ENCODE peak calls at places on chromosomes 11 and 22, in eight cellular contexts. One of them, this sample, is unnamed.

GRCh38 chr22:41621911-41622179 is 750 bp downstream of the XRCC6 start:
- DNase-seq in tibial artery: no peak
- DNase-seq in spleen: no peak
- DNase-seq in fibroblast of lung: no peak
- DNase-seq in right lobe of liver: no peak
- DNase-seq in CD4-positive, alpha-beta T cell: no peak
- DNase-seq in brain microvascular endothelial cell: no peak
- DNase-seq in stomach: no peak
- DNase-seq in this sample: no peak

GRCh38 chr11:116217006-116217405 is 555.8 kb downstream of the BUD13 start:
- DNase-seq in tibial artery: no peak
- DNase-seq in spleen: no peak
- DNase-seq in fibroblast of lung: peak
- DNase-seq in right lobe of liver: peak
- DNase-seq in CD4-positive, alpha-beta T cell: no peak
- DNase-seq in brain microvascular endothelial cell: peak
- DNase-seq in stomach: no peak
- DNase-seq in this sample: no peak

GRCh38 chr11:15671216-15671615 is 556.5 kb downstream of the INSC start:
- DNase-seq in tibial artery: no peak
- DNase-seq in spleen: no peak
- DNase-seq in fibroblast of lung: no peak
- DNase-seq in right lobe of liver: no peak
- DNase-seq in CD4-positive, alpha-beta T cell: no peak
- DNase-seq in brain microvascular endothelial cell: no peak
- DNase-seq in stomach: no peak
- DNase-seq in this sample: no peak

GRCh38 chr11:26287067-26287518 is 44.8 kb upstream of the ANO3 start:
- DNase-seq in tibial artery: no peak
- DNase-seq in spleen: no peak
- DNase-seq in fibroblast of lung: peak
- DNase-seq in right lobe of liver: no peak
- DNase-seq in CD4-positive, alpha-beta T cell: no peak
- DNase-seq in brain microvascular endothelial cell: peak
- DNase-seq in stomach: no peak
- DNase-seq in this sample: peak

GRCh38 chr22:45997077-45997774 is 20.3 kb upstream of the WNT7B start:
- DNase-seq in tibial artery: peak
- DNase-seq in spleen: peak
- DNase-seq in fibroblast of lung: peak
- DNase-seq in right lobe of liver: peak
- DNase-seq in CD4-positive, alpha-beta T cell: no peak
- DNase-seq in brain microvascular endothelial cell: peak
- DNase-seq in stomach: peak
- DNase-seq in this sample: peak

GRCh38 chr22:46923394-46923793 is 160.9 kb downstream of the TBC1D22A start:
- DNase-seq in tibial artery: no peak
- DNase-seq in spleen: no peak
- DNase-seq in fibroblast of lung: no peak
- DNase-seq in right lobe of liver: no peak
- DNase-seq in CD4-positive, alpha-beta T cell: no peak
- DNase-seq in brain microvascular endothelial cell: no peak
- DNase-seq in stomach: no peak
- DNase-seq in this sample: no peak

GRCh38 chr11:78138281-78138680 is 1.1 kb downstream of the ALG8 start:
- DNase-seq in tibial artery: no peak
- DNase-seq in spleen: no peak
- DNase-seq in fibroblast of lung: no peak
- DNase-seq in right lobe of liver: no peak
- DNase-seq in CD4-positive, alpha-beta T cell: no peak
- DNase-seq in brain microvascular endothelial cell: no peak
- DNase-seq in stomach: no peak
- DNase-seq in this sample: peak

GRCh38 chr11:126415669-126416420 is 60.4 kb downstream of the ST3GAL4 start:
- DNase-seq in tibial artery: peak
- DNase-seq in spleen: no peak
- DNase-seq in fibroblast of lung: no peak
- DNase-seq in right lobe of liver: no peak
- DNase-seq in CD4-positive, alpha-beta T cell: no peak
- DNase-seq in brain microvascular endothelial cell: no peak
- DNase-seq in stomach: peak
- DNase-seq in this sample: no peak

GRCh38 chr11:47950396-47950795 is 30.0 kb upstream of the PTPRJ start:
- DNase-seq in tibial artery: no peak
- DNase-seq in spleen: peak
- DNase-seq in fibroblast of lung: peak
- DNase-seq in right lobe of liver: no peak
- DNase-seq in CD4-positive, alpha-beta T cell: peak
- DNase-seq in brain microvascular endothelial cell: no peak
- DNase-seq in stomach: no peak
- DNase-seq in this sample: no peak

GRCh38 chr11:113341388-113342165 is 27.2 kb downstream of the TTC12 start:
- DNase-seq in tibial artery: no peak
- DNase-seq in spleen: no peak
- DNase-seq in fibroblast of lung: no peak
- DNase-seq in right lobe of liver: no peak
- DNase-seq in CD4-positive, alpha-beta T cell: no peak
- DNase-seq in brain microvascular endothelial cell: no peak
- DNase-seq in stomach: no peak
- DNase-seq in this sample: no peak

GRCh38 chr11:47233989-47234668 is 14.5 kb downstream of the ACP2 start:
- DNase-seq in tibial artery: no peak
- DNase-seq in spleen: no peak
- DNase-seq in fibroblast of lung: peak
- DNase-seq in right lobe of liver: no peak
- DNase-seq in CD4-positive, alpha-beta T cell: peak
- DNase-seq in brain microvascular endothelial cell: peak
- DNase-seq in stomach: no peak
- DNase-seq in this sample: no peak

GRCh38 chr11:119479685-119480275 is 56.8 kb upstream of the THY1 start:
- DNase-seq in tibial artery: peak
- DNase-seq in spleen: no peak
- DNase-seq in fibroblast of lung: peak
- DNase-seq in right lobe of liver: no peak
- DNase-seq in CD4-positive, alpha-beta T cell: no peak
- DNase-seq in brain microvascular endothelial cell: peak
- DNase-seq in stomach: no peak
- DNase-seq in this sample: no peak

GRCh38 chr11:70740475-70740825 is 342.1 kb downstream of the CTTN start:
- DNase-seq in tibial artery: no peak
- DNase-seq in spleen: no peak
- DNase-seq in fibroblast of lung: no peak
- DNase-seq in right lobe of liver: no peak
- DNase-seq in CD4-positive, alpha-beta T cell: no peak
- DNase-seq in brain microvascular endothelial cell: no peak
- DNase-seq in stomach: no peak
- DNase-seq in this sample: no peak

GRCh38 chr22:21641417-21641794 is 696 bp upstream of the SDF2L1 start:
- DNase-seq in tibial artery: peak
- DNase-seq in spleen: no peak
- DNase-seq in fibroblast of lung: peak
- DNase-seq in right lobe of liver: peak
- DNase-seq in CD4-positive, alpha-beta T cell: no peak
- DNase-seq in brain microvascular endothelial cell: no peak
- DNase-seq in stomach: peak
- DNase-seq in this sample: no peak

GRCh38 chr11:3080733-3081385 is 23.6 kb upstream of the CARS1 start:
- DNase-seq in tibial artery: no peak
- DNase-seq in spleen: no peak
- DNase-seq in fibroblast of lung: no peak
- DNase-seq in right lobe of liver: no peak
- DNase-seq in CD4-positive, alpha-beta T cell: no peak
- DNase-seq in brain microvascular endothelial cell: no peak
- DNase-seq in stomach: no peak
- DNase-seq in this sample: no peak

GRCh38 chr11:124050770-124051169 is 9.6 kb upstream of the OR10G7 start:
- DNase-seq in tibial artery: no peak
- DNase-seq in spleen: no peak
- DNase-seq in fibroblast of lung: no peak
- DNase-seq in right lobe of liver: no peak
- DNase-seq in CD4-positive, alpha-beta T cell: no peak
- DNase-seq in brain microvascular endothelial cell: no peak
- DNase-seq in stomach: no peak
- DNase-seq in this sample: no peak

GRCh38 chr11:6693342-6694228 is 10.4 kb upstream of the MRPL17 start:
- DNase-seq in tibial artery: peak
- DNase-seq in spleen: no peak
- DNase-seq in fibroblast of lung: peak
- DNase-seq in right lobe of liver: no peak
- DNase-seq in CD4-positive, alpha-beta T cell: peak
- DNase-seq in brain microvascular endothelial cell: peak
- DNase-seq in stomach: no peak
- DNase-seq in this sample: no peak

GRCh38 chr22:48535868-48536690 is 1291.6 kb downstream of the BRD1 start:
- DNase-seq in tibial artery: no peak
- DNase-seq in spleen: no peak
- DNase-seq in fibroblast of lung: peak
- DNase-seq in right lobe of liver: no peak
- DNase-seq in CD4-positive, alpha-beta T cell: no peak
- DNase-seq in brain microvascular endothelial cell: no peak
- DNase-seq in stomach: no peak
- DNase-seq in this sample: no peak

GRCh38 chr11:88533001-88533400 is 195.5 kb upstream of the CTSC start:
- DNase-seq in tibial artery: no peak
- DNase-seq in spleen: no peak
- DNase-seq in fibroblast of lung: no peak
- DNase-seq in right lobe of liver: no peak
- DNase-seq in CD4-positive, alpha-beta T cell: no peak
- DNase-seq in brain microvascular endothelial cell: no peak
- DNase-seq in stomach: no peak
- DNase-seq in this sample: no peak

GRCh38 chr11:88418508-88418907 is 81.0 kb upstream of the CTSC start:
- DNase-seq in tibial artery: no peak
- DNase-seq in spleen: no peak
- DNase-seq in fibroblast of lung: no peak
- DNase-seq in right lobe of liver: no peak
- DNase-seq in CD4-positive, alpha-beta T cell: no peak
- DNase-seq in brain microvascular endothelial cell: no peak
- DNase-seq in stomach: no peak
- DNase-seq in this sample: no peak

GRCh38 chr22:50730941-50731661 is 6.9 kb upstream of the ACR start:
- DNase-seq in tibial artery: peak
- DNase-seq in spleen: peak
- DNase-seq in fibroblast of lung: no peak
- DNase-seq in right lobe of liver: peak
- DNase-seq in CD4-positive, alpha-beta T cell: no peak
- DNase-seq in brain microvascular endothelial cell: no peak
- DNase-seq in stomach: no peak
- DNase-seq in this sample: no peak

GRCh38 chr11:79481795-79482194 is 41.0 kb upstream of the TENM4 start:
- DNase-seq in tibial artery: no peak
- DNase-seq in spleen: no peak
- DNase-seq in fibroblast of lung: no peak
- DNase-seq in right lobe of liver: no peak
- DNase-seq in CD4-positive, alpha-beta T cell: no peak
- DNase-seq in brain microvascular endothelial cell: no peak
- DNase-seq in stomach: no peak
- DNase-seq in this sample: no peak

GRCh38 chr22:24977370-24978230 is 25.1 kb downstream of the KIAA1671 start:
- DNase-seq in tibial artery: peak
- DNase-seq in spleen: no peak
- DNase-seq in fibroblast of lung: no peak
- DNase-seq in right lobe of liver: peak
- DNase-seq in CD4-positive, alpha-beta T cell: no peak
- DNase-seq in brain microvascular endothelial cell: no peak
- DNase-seq in stomach: no peak
- DNase-seq in this sample: no peak

GRCh38 chr11:87031433-87032170 is 6.1 kb upstream of the TMEM135 start:
- DNase-seq in tibial artery: no peak
- DNase-seq in spleen: no peak
- DNase-seq in fibroblast of lung: no peak
- DNase-seq in right lobe of liver: no peak
- DNase-seq in CD4-positive, alpha-beta T cell: no peak
- DNase-seq in brain microvascular endothelial cell: no peak
- DNase-seq in stomach: no peak
- DNase-seq in this sample: no peak

GRCh38 chr22:47465809-47466208 is 703.4 kb downstream of the TBC1D22A start:
- DNase-seq in tibial artery: no peak
- DNase-seq in spleen: no peak
- DNase-seq in fibroblast of lung: no peak
- DNase-seq in right lobe of liver: no peak
- DNase-seq in CD4-positive, alpha-beta T cell: no peak
- DNase-seq in brain microvascular endothelial cell: no peak
- DNase-seq in stomach: no peak
- DNase-seq in this sample: no peak

GRCh38 chr11:111307472-111308108 is 9.2 kb downstream of the POU2AF3 start:
- DNase-seq in tibial artery: no peak
- DNase-seq in spleen: no peak
- DNase-seq in fibroblast of lung: no peak
- DNase-seq in right lobe of liver: no peak
- DNase-seq in CD4-positive, alpha-beta T cell: no peak
- DNase-seq in brain microvascular endothelial cell: no peak
- DNase-seq in stomach: no peak
- DNase-seq in this sample: no peak
- TF ChIP-seq CTCF in tibial artery: no peak
- TF ChIP-seq CTCF in spleen: no peak
- TF ChIP-seq CTCF in fibroblast of lung: no peak
- TF ChIP-seq CTCF in right lobe of liver: no peak
- TF ChIP-seq CTCF in CD4-positive, alpha-beta T cell: no peak
- TF ChIP-seq CTCF in brain microvascular endothelial cell: no peak
- TF ChIP-seq CTCF in stomach: no peak
- TF ChIP-seq CTCF in this sample: no peak

GRCh38 chr22:23704829-23705228 is 14.0 kb downstream of the RGL4 start:
- DNase-seq in tibial artery: no peak
- DNase-seq in spleen: no peak
- DNase-seq in fibroblast of lung: no peak
- DNase-seq in right lobe of liver: no peak
- DNase-seq in CD4-positive, alpha-beta T cell: no peak
- DNase-seq in brain microvascular endothelial cell: no peak
- DNase-seq in stomach: no peak
- DNase-seq in this sample: no peak
- H3K27ac ChIP-seq in tibial artery: no peak
- H3K27ac ChIP-seq in spleen: no peak
- H3K27ac ChIP-seq in fibroblast of lung: no peak
- H3K27ac ChIP-seq in right lobe of liver: no peak
- H3K27ac ChIP-seq in CD4-positive, alpha-beta T cell: peak
- H3K27ac ChIP-seq in brain microvascular endothelial cell: no peak
- H3K27ac ChIP-seq in stomach: no peak
- H3K27ac ChIP-seq in this sample: no peak

GRCh38 chr11:18203723-18204122 is 31.1 kb downstream of the MRGPRX4 start:
- DNase-seq in tibial artery: no peak
- DNase-seq in spleen: no peak
- DNase-seq in fibroblast of lung: no peak
- DNase-seq in right lobe of liver: no peak
- DNase-seq in CD4-positive, alpha-beta T cell: no peak
- DNase-seq in brain microvascular endothelial cell: peak
- DNase-seq in stomach: no peak
- DNase-seq in this sample: peak
- TF ChIP-seq CTCF in tibial artery: no peak
- TF ChIP-seq CTCF in spleen: no peak
- TF ChIP-seq CTCF in fibroblast of lung: peak
- TF ChIP-seq CTCF in right lobe of liver: peak
- TF ChIP-seq CTCF in CD4-positive, alpha-beta T cell: no peak
- TF ChIP-seq CTCF in brain microvascular endothelial cell: peak
- TF ChIP-seq CTCF in stomach: no peak
- TF ChIP-seq CTCF in this sample: peak

GRCh38 chr11:58625826-58626460 is 3.5 kb downstream of the CNTF start:
- DNase-seq in tibial artery: no peak
- DNase-seq in spleen: no peak
- DNase-seq in fibroblast of lung: peak
- DNase-seq in right lobe of liver: no peak
- DNase-seq in CD4-positive, alpha-beta T cell: no peak
- DNase-seq in brain microvascular endothelial cell: peak
- DNase-seq in stomach: no peak
- DNase-seq in this sample: no peak
- H3K27ac ChIP-seq in tibial artery: no peak
- H3K27ac ChIP-seq in spleen: no peak
- H3K27ac ChIP-seq in fibroblast of lung: peak
- H3K27ac ChIP-seq in right lobe of liver: no peak
- H3K27ac ChIP-seq in CD4-positive, alpha-beta T cell: no peak
- H3K27ac ChIP-seq in brain microvascular endothelial cell: peak
- H3K27ac ChIP-seq in stomach: no peak
- H3K27ac ChIP-seq in this sample: no peak

This sample was measured in RWPE1.